ENCODE peak calls at places on chromosomes 7 and 10, in eight cellular contexts. Y is HT1080, V is NAMALWA, K is heart left ventricle, M is fibroblast of pulmonary artery, X is Right ventricle myocardium superior, L is kidney epithelial cell, I is GM04503. Z is an unnamed sample.

GRCh38 chr7:22854158-22855048 is 31.8 kb upstream of the TOMM7 start:
- DNase-seq in V (peak), L (no peak), K (peak), X (peak), M (peak), I (no peak), Y (peak), Z (peak)

GRCh38 chr10:50373821-50374501 is 122.6 kb upstream of the ASAH2 start:
- DNase-seq in Y (no peak), X (no peak), L (no peak), K (no peak), V (no peak), M (peak), I (no peak), Z (no peak)

GRCh38 chr7:15016726-15017125 is 114.2 kb upstream of the DGKB start:
- DNase-seq in Y (peak), M (no peak), L (peak), V (no peak), K (no peak), I (no peak), X (no peak), Z (peak)

GRCh38 chr7:22697897-22698645 is 28.9 kb upstream of the IL6 start:
- DNase-seq in V (peak), I (no peak), L (no peak), Y (no peak), K (no peak), X (no peak), M (no peak), Z (no peak)

GRCh38 chr10:32357056-32357735 is 10.2 kb upstream of the EPC1 start:
- DNase-seq in M (no peak), K (no peak), X (no peak), L (no peak), I (no peak), V (no peak), Y (no peak), Z (no peak)

GRCh38 chr7:7567898-7568531 is 1.3 kb downstream of the MIOS start:
- DNase-seq in M (no peak), L (no peak), I (no peak), Y (no peak), V (peak), X (no peak), K (no peak), Z (peak)

GRCh38 chr10:60572511-60573194 is 183.0 kb upstream of the ANK3 start:
- DNase-seq in Y (peak), V (peak), X (no peak), M (peak), L (peak), K (no peak), I (no peak), Z (peak)

GRCh38 chr10:33163941-33164824 is 170.3 kb downstream of the NRP1 start:
- DNase-seq in K (no peak), V (no peak), Y (no peak), L (no peak), I (no peak), M (no peak), X (no peak), Z (no peak)

GRCh38 chr10:59558066-59558465 is 151.6 kb downstream of the SLC16A9 start:
- DNase-seq in X (no peak), L (no peak), M (no peak), V (no peak), Y (no peak), K (no peak), I (no peak), Z (no peak)

GRCh38 chr7:156842740-156843140 is 50.2 kb downstream of the LMBR1 start:
- DNase-seq in I (no peak), X (no peak), L (no peak), K (no peak), M (no peak), V (no peak), Y (no peak), Z (no peak)

GRCh38 chr7:38477333-38477732 is 153.8 kb downstream of the AMPH start:
- DNase-seq in X (peak), I (no peak), M (no peak), K (no peak), L (no peak), V (no peak), Y (no peak), Z (no peak)

GRCh38 chr10:104339469-104340098 is 1.3 kb upstream of the ITPRIP start:
- DNase-seq in V (peak), X (no peak), K (no peak), M (peak), L (no peak), I (no peak), Y (peak), Z (no peak)

GRCh38 chr10:111410740-111411139 is 333.9 kb downstream of the ADRA2A start:
- DNase-seq in K (no peak), Y (peak), L (no peak), V (no peak), I (peak), M (no peak), X (no peak), Z (no peak)

GRCh38 chr10:101777085-101777856 is 1.4 kb upstream of the FGF8 start:
- DNase-seq in X (no peak), V (no peak), M (no peak), L (no peak), I (no peak), K (no peak), Y (no peak), Z (no peak)

GRCh38 chr10:133258818-133259602 is 17.7 kb downstream of the ADAM8 start:
- DNase-seq in M (peak), Y (peak), I (peak), X (peak), V (peak), L (peak), K (peak), Z (peak)

GRCh38 chr7:96952974-96953391 is 52.4 kb upstream of the DLX6 start:
- DNase-seq in K (no peak), M (peak), X (no peak), Y (peak), L (no peak), I (peak), V (no peak), Z (peak)

GRCh38 chr10:112797221-112797620 is 152.8 kb upstream of the TCF7L2 start:
- DNase-seq in X (no peak), K (no peak), L (no peak), M (no peak), Y (no peak), I (no peak), V (no peak), Z (no peak)